ENCODE peak calls at places on chromosome 14, in six cellular contexts. J is endothelial cell of umbilical vein, D is IMR-90, Q is fibroblast of lung, W is Karpas-422, U is kidney. T is an unnamed sample.

GRCh38 chr14:68013326-68013725 is 193.7 kb downstream of the RAD51B start:
- DNase-seq in J (no peak), D (no peak), Q (no peak), W (no peak), U (no peak), T (no peak)

GRCh38 chr14:61569783-61570182 is 125.5 kb upstream of the HIF1A start:
- DNase-seq in J (peak; percentile 63), D (peak; percentile 73), Q (peak; percentile 99), W (no peak), U (no peak), T (no peak)

GRCh38 chr14:28608438-28608837 is 158.1 kb upstream of the FOXG1 start:
- DNase-seq in J (no peak), D (no peak), Q (peak; percentile 68), W (no peak), U (no peak), T (no peak)

GRCh38 chr14:104211741-104212140 is 73.4 kb downstream of the KIF26A start:
- DNase-seq in J (no peak), D (no peak), Q (no peak), W (no peak), U (peak; percentile 22), T (no peak)

GRCh38 chr14:100994082-100994481 is 90.6 kb upstream of the RTL1 start:
- DNase-seq in J (peak; percentile 38), D (peak; percentile 54), Q (peak; percentile 58), W (no peak), U (no peak), T (no peak)

GRCh38 chr14:99944241-99944651 is 121.0 kb upstream of the EVL start:
- DNase-seq in J (no peak), D (no peak), Q (no peak), W (no peak), U (no peak), T (no peak)

GRCh38 chr14:71855399-71856036 is 76.7 kb upstream of the RGS6 start:
- DNase-seq in J (peak; percentile 67), D (peak; percentile 68), Q (peak; percentile 59), W (peak; percentile 87), U (no peak), T (peak; percentile 72)

GRCh38 chr14:52179151-52179790 is 88.2 kb upstream of the PTGDR start:
- DNase-seq in J (no peak), D (no peak), Q (no peak), W (no peak), U (no peak), T (no peak)

GRCh38 chr14:73943083-73943482 is 6.8 kb downstream of the FAM161B start:
- DNase-seq in J (no peak), D (peak; percentile 71), Q (peak; percentile 11), W (no peak), U (no peak), T (no peak)

GRCh38 chr14:33668066-33668465 is 282.8 kb downstream of the EGLN3 start:
- DNase-seq in J (no peak), D (peak; percentile 11), Q (peak; percentile 76), W (no peak), U (no peak), T (no peak)

GRCh38 chr14:99732436-99733220 is 48.5 kb downstream of the CYP46A1 start:
- DNase-seq in J (no peak), D (no peak), Q (no peak), W (no peak), U (peak; percentile 76), T (no peak)

GRCh38 chr14:99274346-99275221 is 2.6 kb upstream of the BCL11B start:
- DNase-seq in J (peak; percentile 73), D (peak; percentile 37), Q (peak; percentile 85), W (no peak), U (peak; percentile 89), T (peak; percentile 97)

GRCh38 chr14:101500061-101500460 is 61.2 kb upstream of the DIO3 start:
- DNase-seq in J (no peak), D (no peak), Q (no peak), W (no peak), U (peak; percentile 15), T (no peak)

GRCh38 chr14:100677152-100677924 is 49.4 kb upstream of the DLK1 start:
- DNase-seq in J (no peak), D (no peak), Q (no peak), W (no peak), U (no peak), T (no peak)

GRCh38 chr14:33455998-33456397 is 494.9 kb downstream of the EGLN3 start:
- DNase-seq in J (no peak), D (no peak), Q (peak; percentile 34), W (no peak), U (no peak), T (no peak)

GRCh38 chr14:67240168-67240932 is 885 bp upstream of the PALS1 start:
- DNase-seq in J (no peak), D (peak; percentile 11), Q (no peak), W (peak; percentile 65), U (peak; percentile 86), T (peak; percentile 28)

GRCh38 chr14:95436348-95436747 is 80.1 kb downstream of the SYNE3 start:
- DNase-seq in J (no peak), D (no peak), Q (no peak), W (no peak), U (no peak), T (no peak)

GRCh38 chr14:80275208-80275850 is 64.0 kb upstream of the DIO2 start:
- DNase-seq in J (peak; percentile 3), D (peak; percentile 63), Q (peak; percentile 82), W (no peak), U (no peak), T (no peak)

GRCh38 chr14:100778078-100778927 is 47.6 kb upstream of the MEG3 start:
- DNase-seq in J (no peak), D (no peak), Q (no peak), W (no peak), U (no peak), T (no peak)

GRCh38 chr14:22819191-22819988 is 4.2 kb upstream of the SLC7A7 start:
- DNase-seq in J (peak; percentile 87), D (peak; percentile 85), Q (peak; percentile 62), W (no peak), U (peak; percentile 84), T (no peak)

GRCh38 chr14:22822017-22822618 is 6.9 kb upstream of the SLC7A7 start:
- DNase-seq in J (no peak), D (no peak), Q (no peak), W (no peak), U (peak; percentile 80), T (peak; percentile 47)

GRCh38 chr14:22822619-22823551 is 6.8 kb upstream of the MRPL52 start:
- DNase-seq in J (peak; percentile 91), D (peak; percentile 86), Q (peak; percentile 92), W (peak; percentile 94), U (peak; percentile 94), T (peak; percentile 96)

GRCh38 chr14:22820731-22821130 is 5.5 kb upstream of the SLC7A7 start:
- DNase-seq in J (no peak), D (no peak), Q (peak; percentile 40), W (no peak), U (no peak), T (no peak)

DNA sequence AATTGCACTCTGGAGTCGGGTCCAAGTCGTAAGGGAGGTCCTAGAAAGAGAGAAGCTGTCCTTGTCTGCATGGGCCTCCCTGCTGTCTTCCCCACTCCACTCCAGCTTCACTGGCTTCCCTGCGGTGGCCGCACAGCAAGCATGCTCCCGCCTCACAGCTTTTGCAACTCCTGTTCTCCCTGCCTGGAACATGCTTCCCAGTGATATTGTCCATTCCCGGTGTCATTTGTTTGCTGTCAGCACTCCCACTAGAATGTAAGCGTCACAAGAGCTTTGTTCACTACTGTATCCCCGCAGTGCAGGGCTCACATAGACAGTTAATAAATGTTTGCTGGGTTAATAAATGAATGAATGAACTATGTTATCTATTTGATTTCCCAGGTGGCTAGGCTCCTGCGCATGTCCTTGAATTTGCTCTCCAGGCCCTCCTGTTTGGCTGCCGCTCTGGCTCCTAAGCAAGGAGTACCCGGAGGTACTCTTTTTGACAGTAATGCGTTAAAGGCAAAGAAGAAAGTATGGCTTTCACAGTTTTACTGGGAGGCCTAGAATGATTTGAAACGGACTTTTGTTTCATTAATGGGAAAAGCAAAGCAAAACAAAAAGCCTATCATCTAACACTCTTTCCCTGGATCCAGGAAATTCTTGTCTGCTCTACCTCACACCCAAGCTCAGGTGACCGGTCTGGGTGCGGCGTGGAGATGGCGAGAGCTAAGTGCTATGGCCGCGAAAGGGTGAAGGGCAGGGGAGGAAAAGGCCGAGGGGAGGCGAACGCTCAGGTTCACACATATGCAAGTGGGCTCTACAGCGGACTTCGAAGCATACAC is 6.2 kb upstream of the SLC7A7 start:
- DNase-seq in J (no peak), D (no peak), Q (no peak), W (no peak), U (no peak), T (no peak)
- H3K9ac ChIP-seq in J (no peak overlapping the region), D (no peak overlapping the region), Q (no peak overlapping the region), W (no peak overlapping the region), U (no peak overlapping the region), T (no peak overlapping the region)

GRCh38 chr14:26621807-26622560 is 24.2 kb upstream of the NOVA1 start:
- DNase-seq in J (no peak), D (no peak), Q (peak; percentile 61), W (no peak), U (no peak), T (peak; percentile 71)

GRCh38 chr14:26621366-26621765 is 23.5 kb upstream of the NOVA1 start:
- DNase-seq in J (no peak), D (no peak), Q (no peak), W (no peak), U (no peak), T (no peak)

GRCh38 chr14:26622611-26623010 is 24.8 kb upstream of the NOVA1 start:
- DNase-seq in J (no peak), D (no peak), Q (peak; percentile 24), W (no peak), U (no peak), T (no peak)
- H3K9ac ChIP-seq in J (no peak overlapping the region), D (no peak overlapping the region), Q (no peak overlapping the region), W (no peak overlapping the region), U (no peak overlapping the region), T (no peak overlapping the region)

GRCh38 chr14:64637735-64638473 is 66.3 kb upstream of the PLEKHG3 start:
- DNase-seq in J (no peak), D (no peak), Q (no peak), W (no peak), U (no peak), T (no peak)

GRCh38 chr14:64636208-64636979 is 67.8 kb upstream of the PLEKHG3 start:
- DNase-seq in J (peak; percentile 65), D (peak; percentile 67), Q (peak; percentile 36), W (peak; percentile 92), U (peak; percentile 77), T (peak; percentile 81)

GRCh38 chr14:64639340-64639821 is 64.8 kb upstream of the PLEKHG3 start:
- DNase-seq in J (no peak), D (peak; percentile 46), Q (peak; percentile 85), W (no peak), U (no peak), T (peak; percentile 26)

GRCh38 chr14:64638625-64639024 is 65.6 kb upstream of the PLEKHG3 start:
- DNase-seq in J (no peak), D (no peak), Q (no peak), W (no peak), U (no peak), T (no peak)

DNA sequence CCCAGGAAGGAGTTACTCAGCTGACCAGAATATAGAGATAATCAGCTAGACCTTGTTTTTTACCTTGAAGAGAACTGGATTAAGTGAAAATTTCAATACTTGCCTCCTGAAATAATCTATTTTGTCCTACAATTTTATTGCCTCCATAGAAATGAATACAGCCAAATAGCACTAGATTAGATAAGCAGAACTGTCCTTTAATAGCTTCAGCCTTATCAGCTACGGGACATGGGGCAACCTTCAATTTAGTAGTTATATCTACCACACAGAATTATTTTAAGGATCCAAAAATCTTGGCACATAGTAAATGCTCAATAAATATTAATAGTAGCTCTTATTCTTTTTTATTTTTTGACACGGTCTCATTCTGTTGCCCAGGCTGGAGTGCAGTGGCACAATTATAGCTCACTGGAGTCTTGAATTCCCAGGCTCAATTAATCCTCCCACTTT is 67.2 kb upstream of the PLEKHG3 start:
- DNase-seq in J (no peak), D (no peak), Q (no peak), W (no peak), U (no peak), T (no peak)
- H3K9ac ChIP-seq in J (no peak overlapping the region), D (no peak overlapping the region), Q (no peak overlapping the region), W (no peak overlapping the region), U (no peak overlapping the region), T (no peak overlapping the region)

GRCh38 chr14:65333926-65334687 is 78.4 kb upstream of the FUT8 start:
- DNase-seq in J (no peak), D (peak; percentile 86), Q (peak; percentile 78), W (no peak), U (no peak), T (no peak)
- H3K9ac ChIP-seq in J (no peak overlapping the region), D (no peak overlapping the region), Q (no peak overlapping the region), W (no peak overlapping the region), U (no peak overlapping the region), T (no peak overlapping the region)